ENCODE peak calls at places on chromosomes 12 and 14, in four cellular contexts. N is SK-N-SH, J is K562, X is HepG2. W is an unnamed sample.

GRCh38 chr12:110782068-110782467 is 39.4 kb upstream of the PPP1CC start:
- DNase-seq in N (no peak), J (no peak), X (no peak), W (no peak)

GRCh38 chr12:95615735-95616134 is 64.5 kb upstream of the USP44 start:
- DNase-seq in N (no peak), J (no peak), X (no peak), W (no peak)

GRCh38 chr14:32472512-32473472 is 143.7 kb downstream of the AKAP6 start:
- DNase-seq in J (no peak), X (peak), N (no peak), W (no peak)

GRCh38 chr14:26323781-26324363 is 274.0 kb downstream of the NOVA1 start:
- DNase-seq in X (no peak), N (no peak), J (no peak), W (no peak)

GRCh38 chr12:104958946-104959841 is 1.1 kb upstream of the SLC41A2 start:
- DNase-seq in N (no peak), J (peak), X (peak), W (no peak)

GRCh38 chr14:62691613-62692489 is 353.4 kb downstream of the KCNH5 start:
- DNase-seq in J (no peak), N (no peak), X (peak), W (no peak)

GRCh38 chr12:128510527-128510926 is 243.6 kb downstream of the TMEM132C start:
- DNase-seq in J (no peak), X (no peak), N (no peak), W (no peak)

GRCh38 chr14:101476258-101476930 is 84.9 kb upstream of the DIO3 start:
- DNase-seq in J (no peak), X (no peak), N (no peak), W (no peak)

GRCh38 chr12:56884421-56884820 is 49.8 kb downstream of the SDR9C7 start:
- DNase-seq in X (no peak), J (no peak), N (no peak), W (no peak)

GRCh38 chr12:115012861-115013667 is 329.1 kb upstream of the TBX3 start:
- DNase-seq in J (no peak), N (peak), X (no peak), W (no peak)

GRCh38 chr12:9064815-9065606 is 50.7 kb downstream of the A2M start:
- DNase-seq in X (peak), N (peak), J (no peak), W (peak)

GRCh38 chr12:98895086-98895651 is 250.1 kb downstream of the APAF1 start:
- DNase-seq in X (no peak), J (no peak), N (peak), W (no peak)

GRCh38 chr12:74957231-74957630 is 252.4 kb downstream of the KCNC2 start:
- DNase-seq in N (no peak), X (no peak), J (no peak), W (no peak)

GRCh38 chr12:34373926-34374325 is 351.6 kb downstream of the ALG10 start:
- DNase-seq in X (no peak), N (no peak), J (no peak), W (no peak)

GRCh38 chr12:109927622-109928021 is 27.5 kb downstream of the TCHP start:
- DNase-seq in J (peak), X (peak), N (peak), W (peak)

GRCh38 chr12:27081668-27082091 is 698 bp downstream of the C12orf71 start:
- DNase-seq in N (no peak), J (no peak), X (peak), W (no peak)

GRCh38 chr12:63090716-63091115 is 60.3 kb downstream of the AVPR1A start:
- DNase-seq in N (no peak), J (no peak), X (no peak), W (no peak)

GRCh38 chr14:68864301-68864810 is 71.5 kb upstream of the ZFP36L1 start:
- DNase-seq in N (no peak), J (no peak), X (no peak), W (no peak)

GRCh38 chr14:20734079-20734806 is 11.4 kb upstream of the EDDM3A start:
- DNase-seq in X (no peak), J (no peak), N (no peak), W (no peak)

GRCh38 chr12:9198012-9198411 is 10.2 kb downstream of the PZP start:
- DNase-seq in J (no peak), N (no peak), X (no peak), W (no peak)

GRCh38 chr12:94322346-94322745 is 137.3 kb downstream of the CEP83 start:
- DNase-seq in X (no peak), N (no peak), J (no peak), W (no peak)

GRCh38 chr12:89874146-89874545 is 165.5 kb upstream of the ATP2B1 start:
- DNase-seq in N (no peak), J (no peak), X (no peak), W (no peak)

GRCh38 chr12:9648701-9649531 is 20.6 kb upstream of the CLEC2D start:
- DNase-seq in N (no peak), X (no peak), J (no peak), W (no peak)

GRCh38 chr12:39309516-39309915 is 133.4 kb downstream of the KIF21A start:
- DNase-seq in X (no peak), J (no peak), N (no peak), W (no peak)

GRCh38 chr12:66191547-66192126 is 2.6 kb downstream of the IRAK3 start:
- DNase-seq in X (no peak), J (no peak), N (no peak), W (no peak)

GRCh38 chr12:26939192-26939832 is 1.0 kb downstream of the FGFR1OP2 start:
- DNase-seq in X (no peak), N (no peak), J (no peak), W (no peak)

GRCh38 chr12:120099738-120100137 is 16.8 kb downstream of the RAB35 start:
- DNase-seq in N (no peak), X (no peak), J (no peak), W (no peak)

GRCh38 chr12:102169922-102170698 is 27.5 kb downstream of the PMCH start:
- DNase-seq in N (peak), J (peak), X (peak), W (peak)

GRCh38 chr12:13961983-13962382 is 19.4 kb downstream of the GRIN2B start:
- DNase-seq in X (no peak), J (no peak), N (no peak), W (no peak)

GRCh38 chr12:13964666-13965065 is 16.7 kb downstream of the GRIN2B start:
- DNase-seq in X (no peak), N (no peak), J (no peak), W (no peak)

GRCh38 chr12:13957576-13957975 is 23.8 kb downstream of the GRIN2B start:
- DNase-seq in X (no peak), N (no peak), J (no peak), W (no peak)

GRCh38 chr12:13959131-13959734 is 22.2 kb downstream of the GRIN2B start:
- DNase-seq in X (no peak), N (no peak), J (no peak), W (no peak)

GRCh38 chr12:13962699-13963098 is 18.7 kb downstream of the GRIN2B start:
- DNase-seq in X (peak), N (peak), J (peak), W (peak)
- TF ChIP-seq JUND in X (no peak), N (no peak), J (no peak), W (no peak)

GRCh38 chr12:2858944-2859352 is 2.1 kb upstream of the TEX52 start:
- DNase-seq in X (no peak), N (no peak), J (no peak), W (no peak)

GRCh38 chr12:2868986-2869385 is 8.0 kb downstream of the FOXM1 start:
- DNase-seq in N (no peak), J (no peak), X (no peak), W (no peak)

GRCh38 chr12:2860170-2860569 is 3.3 kb upstream of the TEX52 start:
- DNase-seq in J (no peak), X (no peak), N (no peak), W (no peak)

GRCh38 chr12:2862876-2863275 is 6.0 kb upstream of the TEX52 start:
- DNase-seq in X (no peak), N (no peak), J (no peak), W (no peak)

GRCh38 chr12:2864198-2864597 is 7.4 kb upstream of the TEX52 start:
- DNase-seq in X (no peak), J (no peak), N (no peak), W (no peak)
- TF ChIP-seq JUND in X (no peak), J (no peak), N (no peak), W (no peak)

GRCh38 chr14:93970589-93970966 is 5.8 kb downstream of the ASB2 start:
- DNase-seq in J (no peak), N (peak), X (peak), W (peak)
- TF ChIP-seq JUND in J (no peak), N (no peak), X (no peak), W (no peak)

DNA sequence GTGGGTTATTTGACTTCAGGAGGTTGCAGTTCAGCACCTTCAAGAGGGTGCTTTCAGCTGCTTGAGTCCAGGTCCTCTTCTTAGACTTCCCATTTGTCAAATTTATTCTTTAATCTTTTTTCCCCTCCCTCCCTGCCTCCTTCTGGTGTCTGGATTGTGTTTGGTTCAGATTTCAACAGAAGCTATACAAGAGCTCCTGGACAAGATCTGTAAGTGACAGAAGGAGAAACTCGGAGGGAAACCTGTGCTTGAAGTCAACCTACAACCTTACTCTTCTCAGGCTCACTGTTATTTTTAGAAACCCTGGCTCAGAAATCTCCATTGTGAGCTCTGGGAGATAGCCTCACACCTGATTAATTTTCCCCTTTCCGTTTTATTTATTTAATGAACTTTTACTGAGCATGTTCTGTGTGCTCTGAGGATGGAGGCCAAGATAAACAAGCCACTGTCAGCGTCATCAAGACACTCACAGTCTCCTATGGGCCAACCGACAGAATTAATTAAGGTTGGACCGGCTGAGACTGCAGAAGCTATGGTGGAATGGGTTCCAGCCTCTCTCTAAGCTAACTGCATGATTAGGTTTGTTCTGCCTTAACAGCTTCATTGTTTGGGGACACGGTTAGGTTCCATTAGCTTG is 13.4 kb downstream of the PDE1B start:
- DNase-seq in N (no peak), J (no peak), X (no peak), W (no peak)
- TF ChIP-seq JUND in N (no peak), J (no peak), X (no peak), W (no peak)

GRCh38 chr12:45336762-45337596 is 121.1 kb downstream of the ANO6 start:
- DNase-seq in N (no peak), J (peak), X (no peak), W (no peak)
- TF ChIP-seq JUND in N (peak), J (peak), X (no peak), W (no peak)

DNA sequence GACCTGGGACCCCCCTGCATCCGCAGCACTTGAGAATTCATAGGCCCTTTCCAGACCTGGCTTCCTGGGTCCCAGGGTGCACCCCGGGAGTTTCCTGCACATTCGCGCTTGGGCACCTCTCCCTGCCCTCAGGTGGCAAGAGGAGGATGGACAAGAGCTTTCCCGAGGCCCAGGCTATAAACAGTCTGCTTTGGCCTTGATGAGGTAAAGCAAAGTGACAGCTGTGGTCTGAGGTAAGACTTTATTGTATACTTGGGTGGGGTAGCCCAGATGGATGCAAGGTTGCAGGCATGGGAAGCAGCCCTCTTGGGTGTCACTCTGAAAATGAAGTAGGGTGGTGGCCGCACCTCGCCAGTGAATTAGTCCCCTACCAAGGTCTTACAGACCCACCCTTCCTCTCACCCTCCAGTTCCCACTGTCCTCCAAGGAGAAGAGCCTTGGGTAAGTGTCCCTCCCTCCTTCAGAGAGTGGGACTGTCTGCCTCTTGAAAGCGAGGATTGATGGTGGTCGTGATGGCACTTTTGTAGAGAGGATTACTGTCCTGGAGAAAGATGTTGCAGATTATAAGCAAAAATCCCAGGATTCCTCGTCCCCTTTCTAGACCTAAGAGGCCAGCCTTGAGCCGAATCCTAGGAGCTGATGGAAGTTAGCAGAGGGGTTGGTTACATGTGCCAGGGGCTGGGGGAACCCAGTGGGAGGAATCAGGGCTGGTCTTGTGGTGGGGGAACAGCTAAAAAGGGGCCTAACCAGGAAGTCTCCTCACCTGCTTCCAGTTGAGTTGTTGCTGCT is 10.6 kb upstream of the CSAD start:
- DNase-seq in X (no peak), N (no peak), J (no peak), W (no peak)
- TF ChIP-seq JUND in X (no peak), N (no peak), J (no peak), W (no peak)

DNA sequence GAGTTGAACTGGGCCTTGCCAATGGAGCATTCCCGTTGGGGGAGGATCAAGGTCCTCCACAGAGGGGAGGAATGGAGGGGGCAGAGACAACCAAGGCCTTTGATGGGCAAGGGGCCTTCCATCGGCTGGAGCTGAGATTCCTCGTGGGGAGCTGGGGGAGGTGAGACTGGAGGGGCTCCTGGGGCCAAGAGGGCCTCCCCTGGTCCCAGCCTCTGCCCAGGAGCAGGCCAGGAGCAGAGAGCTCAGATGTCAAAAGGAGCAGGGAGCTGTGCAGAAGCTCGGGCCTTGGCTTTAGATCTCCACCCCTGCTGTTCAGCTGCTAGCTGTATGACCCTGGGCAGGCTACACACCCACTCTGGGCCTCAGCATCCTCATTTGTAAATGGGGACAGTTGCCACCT is 24.0 kb downstream of the TMEM63C start:
- DNase-seq in N (no peak), X (no peak), J (no peak), W (no peak)
- TF ChIP-seq JUND in N (no peak), X (no peak), J (no peak), W (no peak)

GRCh38 chr12:16063728-16064127 is 152.6 kb downstream of the DERA start:
- DNase-seq in X (no peak), J (no peak), N (no peak), W (no peak)
- TF ChIP-seq JUND in X (no peak), J (no peak), N (no peak), W (no peak)

DNA sequence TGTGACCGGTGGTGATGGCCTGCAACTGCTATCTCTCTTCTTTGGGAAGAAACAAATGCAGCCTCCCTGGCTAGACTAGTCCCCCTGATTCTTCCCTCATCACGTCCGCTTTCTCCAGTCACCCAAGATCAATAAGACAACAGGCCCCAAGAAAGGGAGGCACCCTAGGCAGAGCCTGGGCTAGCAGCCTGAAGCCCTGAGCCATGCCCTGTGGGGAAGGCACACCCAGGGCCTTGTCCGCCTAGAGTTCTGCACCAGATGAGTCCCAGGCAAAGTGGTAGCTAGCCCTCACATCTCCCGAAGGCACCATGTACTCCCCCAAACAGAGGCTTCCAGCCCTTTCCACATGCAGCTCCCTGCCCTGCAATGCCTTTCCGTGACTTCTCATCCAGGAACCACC is 35.1 kb downstream of the CAMKK2 start:
- DNase-seq in N (no peak), X (no peak), J (no peak), W (no peak)
- TF ChIP-seq JUND in N (no peak), X (no peak), J (no peak), W (no peak)